ENCODE peak calls at places on chromosomes 13 and 19, in eight cellular contexts. F is pancreas, R is AG09319, I is H9, Y is activated B cell treated with CpG ODN at 0.5 μM for 24 hours, N is HFF-Myc, D is brain microvascular endothelial cell, G is neural progenitor cell. A is an unnamed sample.

GRCh38 chr13:98528663-98529064 is 48.2 kb downstream of the STK24 start:
- DNase-seq in N (no peak), I (no peak), G (no peak), D (no peak), R (no peak), Y (no peak), F (no peak), A (no peak)

GRCh38 chr13:63517376-63517775 is 2101.7 kb upstream of the PCDH20 start:
- DNase-seq in N (peak), D (no peak), I (no peak), G (no peak), Y (no peak), F (no peak), R (peak), A (no peak)

GRCh38 chr13:73464758-73465628 is 406.2 kb downstream of the KLF5 start:
- DNase-seq in R (no peak), N (no peak), F (no peak), D (no peak), G (no peak), Y (no peak), I (no peak), A (no peak)

GRCh38 chr19:58477130-58477529 is 978 bp downstream of the ZNF446 start:
- DNase-seq in F (no peak), G (no peak), I (peak), N (no peak), Y (no peak), D (no peak), R (no peak), A (no peak)

GRCh38 chr13:40503966-40504591 is 162.4 kb downstream of the FOXO1 start:
- DNase-seq in Y (no peak), R (no peak), G (no peak), N (no peak), I (no peak), D (peak), F (no peak), A (no peak)

GRCh38 chr13:77359171-77359570 is 32.3 kb upstream of the MYCBP2 start:
- DNase-seq in N (no peak), R (no peak), Y (no peak), G (no peak), D (no peak), I (no peak), F (no peak), A (no peak)

GRCh38 chr13:110127986-110128511 is 178.9 kb downstream of the COL4A1 start:
- DNase-seq in D (no peak), G (no peak), Y (no peak), R (no peak), N (no peak), F (no peak), I (no peak), A (no peak)

GRCh38 chr13:109610517-109610916 is 175.9 kb downstream of the IRS2 start:
- DNase-seq in Y (no peak), F (no peak), D (no peak), N (no peak), G (peak), I (peak), R (no peak), A (peak)

GRCh38 chr13:99677388-99677951 is 176.2 kb downstream of the TM9SF2 start:
- DNase-seq in D (no peak), R (no peak), F (no peak), G (no peak), N (no peak), I (no peak), Y (no peak), A (no peak)

GRCh38 chr19:18428837-18429674 is 8.9 kb downstream of the ISYNA1 start:
- DNase-seq in D (peak), F (peak), R (no peak), G (peak), I (peak), Y (peak), N (no peak), A (peak)
- TF ChIP-seq CTCF in D (peak), F (no peak), R (no peak), G (no peak), I (no peak), Y (no peak), N (no peak), A (no peak)

DNA sequence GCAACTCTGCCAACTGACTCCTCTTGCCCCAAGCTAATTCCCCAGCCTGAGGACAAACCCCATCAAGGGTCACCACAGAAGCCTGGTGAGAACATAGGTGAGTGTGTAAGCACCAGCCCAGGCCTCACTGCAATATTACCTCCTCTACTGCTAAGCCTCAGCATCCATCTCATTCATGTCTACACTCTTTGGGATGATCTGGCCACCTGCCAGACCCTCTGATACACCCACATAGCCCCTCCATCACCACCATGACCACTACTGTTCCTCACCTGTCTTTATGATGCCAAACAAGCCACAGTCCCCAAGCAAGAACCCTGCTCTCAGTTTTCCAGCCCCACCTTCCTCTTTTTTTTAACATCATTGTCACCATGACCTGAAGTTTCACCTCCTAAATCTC is 2.3 kb downstream of the ZNF792 start:
- DNase-seq in N (no peak), F (no peak), I (no peak), G (no peak), R (no peak), D (no peak), Y (no peak), A (no peak)
- TF ChIP-seq CTCF in N (no peak), F (no peak), I (no peak), G (no peak), R (no peak), D (no peak), Y (no peak), A (no peak)

DNA sequence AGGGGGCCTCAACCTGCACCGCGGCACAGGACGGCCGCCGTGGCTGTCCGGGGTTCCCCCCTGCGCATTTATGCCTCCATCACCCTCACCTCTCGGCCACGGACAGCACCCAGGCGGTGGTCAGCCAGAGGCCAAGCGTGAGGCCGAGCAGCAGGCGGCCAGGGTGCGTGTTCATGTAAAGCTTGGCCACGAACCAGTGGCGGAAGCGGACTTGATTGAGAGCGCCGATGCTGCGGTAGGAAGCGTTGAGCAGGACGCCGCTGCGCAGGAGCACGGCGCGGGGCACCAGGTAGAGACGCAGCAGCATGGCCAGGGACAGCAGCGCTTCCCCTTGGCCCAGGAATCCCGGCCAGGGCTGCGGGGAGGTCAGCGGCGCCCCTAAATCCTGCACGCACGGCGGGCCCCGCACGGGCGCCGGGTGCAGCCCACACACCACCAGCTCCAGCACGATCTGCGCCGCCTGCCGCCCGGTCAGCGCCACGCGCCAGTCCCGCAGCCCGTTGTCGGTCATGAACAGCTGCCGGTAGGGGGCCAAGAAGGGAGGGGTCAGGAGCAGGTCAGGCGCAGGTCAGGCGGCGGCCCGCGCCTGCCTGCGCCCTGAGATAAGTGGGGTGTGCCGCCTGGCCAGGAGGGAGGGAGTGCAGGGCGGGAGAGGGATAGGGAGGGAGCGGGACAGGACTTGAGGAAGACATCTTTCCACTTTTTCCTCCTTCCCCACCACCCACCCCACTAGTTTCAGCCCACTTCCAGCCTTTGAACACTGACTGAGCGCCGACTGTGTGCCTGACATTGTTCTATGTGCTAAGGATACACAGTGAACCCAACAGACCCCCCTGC is 6.5 kb downstream of the KCNN4 start:
- DNase-seq in G (peak), N (no peak), D (peak), R (no peak), I (peak), F (peak), Y (no peak), A (peak)
- TF ChIP-seq CTCF in G (peak), N (peak), D (peak), R (peak), I (peak), F (peak), Y (no peak), A (peak)

GRCh38 chr19:17538684-17539287 is 16.7 kb upstream of the COLGALT1 start:
- DNase-seq in F (no peak), N (no peak), R (no peak), D (no peak), I (no peak), G (no peak), Y (peak), A (no peak)

GRCh38 chr19:17540174-17540573 is 15.3 kb upstream of the COLGALT1 start:
- DNase-seq in R (no peak), N (no peak), I (no peak), D (no peak), F (no peak), Y (no peak), G (no peak), A (no peak)

GRCh38 chr19:17541184-17541759 is 14.2 kb upstream of the COLGALT1 start:
- DNase-seq in F (no peak), D (no peak), N (no peak), R (no peak), G (no peak), Y (no peak), I (no peak), A (no peak)

GRCh38 chr19:17542042-17542441 is 13.4 kb upstream of the COLGALT1 start:
- DNase-seq in F (no peak), N (no peak), D (no peak), R (no peak), G (no peak), I (no peak), Y (no peak), A (no peak)

DNA sequence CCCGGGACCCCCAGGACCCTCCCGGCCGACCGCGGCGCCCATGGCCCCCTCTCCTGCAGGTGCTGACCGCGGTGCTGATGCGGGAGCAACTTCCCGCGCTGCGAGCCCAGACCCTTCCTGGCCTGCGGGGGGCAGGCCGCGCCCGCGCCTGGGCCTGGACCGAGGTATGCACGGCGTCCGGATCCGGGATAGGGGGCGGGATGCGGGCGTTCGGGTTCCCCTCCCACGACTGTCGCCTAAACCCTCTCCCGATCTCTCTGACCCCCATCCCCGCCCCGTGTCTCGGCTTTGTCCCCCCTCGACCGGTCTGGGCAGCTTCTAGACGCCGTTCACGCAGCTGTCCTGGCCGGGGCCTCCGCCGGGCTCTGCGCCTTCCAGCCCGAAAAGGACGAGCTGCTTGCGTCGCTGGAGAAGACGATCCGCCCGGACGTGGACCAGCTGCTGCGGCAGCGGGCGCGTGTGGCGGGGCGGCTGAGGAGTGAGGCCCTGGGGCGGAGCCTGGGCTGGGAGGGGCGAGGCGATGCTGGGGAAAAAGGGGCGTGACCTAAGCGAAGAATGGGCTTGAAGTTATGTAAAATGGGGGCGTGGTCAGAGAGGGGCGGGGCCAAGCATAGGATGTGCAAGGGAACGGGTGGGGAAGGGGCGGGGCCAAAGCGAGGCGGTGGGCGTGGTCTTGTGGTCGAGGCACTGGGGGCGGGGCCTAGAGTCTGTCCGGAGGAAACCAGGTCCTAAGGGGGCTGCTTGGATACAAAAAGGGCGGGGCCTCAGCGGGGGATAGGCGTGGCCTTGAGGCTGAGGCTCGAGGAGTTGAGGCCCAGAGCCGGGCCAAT is 15.9 kb upstream of the COLGALT1 start:
- DNase-seq in G (peak), N (peak), I (peak), Y (peak), D (peak), R (peak), F (peak), A (peak)
- TF ChIP-seq CTCF in G (peak), N (no peak), I (peak), Y (no peak), D (peak), R (peak), F (no peak), A (no peak)

GRCh38 chr19:17424743-17425365 is 5.0 kb downstream of the MVB12A start:
- DNase-seq in F (no peak), D (peak), I (peak), N (no peak), R (no peak), G (peak), Y (no peak), A (peak)
- TF ChIP-seq CTCF in F (no peak), D (peak), I (peak), N (peak), R (peak), G (peak), Y (no peak), A (peak)